ENCODE peak calls at places on chromosomes 5 and 9, in five cellular contexts. K is ovary, P is trophoblast cell, O is HCEC 1CT, N is sciatic nerve. I is an unnamed sample.

GRCh38 chr5:81181576-81182316 is 51.4 kb upstream of the CKMT2 start:
- DNase-seq in K (no peak), P (no peak), O (no peak), N (no peak), I (no peak)

GRCh38 chr9:74951725-74952151 is 974 bp downstream of the C9orf40 start:
- DNase-seq in K (peak; percentile 48), P (peak; percentile 47), O (peak; percentile 35), N (peak; percentile 74), I (peak; percentile 79)

GRCh38 chr5:139474815-139475791 is 4.3 kb downstream of the SMIM33 start:
- DNase-seq in K (peak; percentile 53), P (no peak), O (peak; percentile 66), N (no peak), I (no peak)

GRCh38 chr5:138212828-138213160 is 329 bp downstream of the CDC23 start:
- DNase-seq in K (no peak), P (no peak), O (no peak), N (no peak), I (peak; percentile 74)

GRCh38 chr5:142888469-142889085 is 118.4 kb downstream of the ARHGAP26 start:
- DNase-seq in K (no peak), P (no peak), O (peak; percentile 60), N (no peak), I (no peak)

GRCh38 chr9:6944093-6944551 is 186.3 kb downstream of the KDM4C start:
- DNase-seq in K (no peak), P (no peak), O (peak; percentile 79), N (no peak), I (no peak)

GRCh38 chr5:67610191-67610912 is 413.8 kb upstream of the CD180 start:
- DNase-seq in K (no peak), P (no peak), O (no peak), N (no peak), I (no peak)

GRCh38 chr9:129607026-129607397 is 13.9 kb downstream of the C9orf50 start:
- DNase-seq in K (no peak), P (no peak), O (no peak), N (no peak), I (no peak)

GRCh38 chr5:116078199-116078598 is 6.6 kb upstream of the COMMD10 start:
- DNase-seq in K (no peak), P (no peak), O (no peak), N (no peak), I (no peak)

GRCh38 chr5:126961702-126962101 is 68.7 kb downstream of the MARCHF3 start:
- DNase-seq in K (no peak), P (peak; percentile 10), O (peak; percentile 83), N (no peak), I (no peak)

GRCh38 chr9:20783057-20784038 is 99.3 kb downstream of the FOCAD start:
- DNase-seq in K (no peak), P (no peak), O (no peak), N (no peak), I (no peak)

GRCh38 chr5:103605277-103605676 is 42.7 kb upstream of the NUDT12 start:
- DNase-seq in K (no peak), P (no peak), O (no peak), N (no peak), I (no peak)

GRCh38 chr9:126623314-126623666 is 9.6 kb downstream of the LMX1B start:
- DNase-seq in K (no peak), P (no peak), O (no peak), N (no peak), I (no peak)

GRCh38 chr5:141598389-141599360 is 20.1 kb downstream of the DIAPH1 start:
- DNase-seq in K (no peak), P (no peak), O (peak; percentile 45), N (no peak), I (no peak)

GRCh38 chr5:169577966-169578365 is 5.6 kb upstream of the SPDL1 start:
- DNase-seq in K (no peak), P (no peak), O (peak; percentile 55), N (no peak), I (no peak)